ENCODE peak calls at places on chromosomes 13 and 19, in ten cellular contexts. One of them, this sample, is unnamed.

GRCh38 chr19:40688987-40689338 is 1.5 kb downstream of the NUMBL start:
- DNase-seq in fibroblast of lung: no peak
- DNase-seq in neural progenitor cell: no peak
- DNase-seq in K562: no peak
- DNase-seq in H1: no peak
- DNase-seq in mammary epithelial cell: no peak
- DNase-seq in DND-41: no peak
- DNase-seq in PC-3: no peak
- DNase-seq in SK-N-MC: no peak
- DNase-seq in astrocyte: no peak
- DNase-seq in this sample: no peak

GRCh38 chr13:30832845-30833332 is 73.2 kb upstream of the MEDAG start:
- DNase-seq in fibroblast of lung: peak
- DNase-seq in neural progenitor cell: peak
- DNase-seq in K562: peak
- DNase-seq in H1: peak
- DNase-seq in mammary epithelial cell: peak
- DNase-seq in DND-41: no peak
- DNase-seq in PC-3: peak
- DNase-seq in SK-N-MC: no peak
- DNase-seq in astrocyte: peak
- DNase-seq in this sample: peak

GRCh38 chr19:4054471-4055208 is 12.1 kb downstream of the ZBTB7A start:
- DNase-seq in fibroblast of lung: no peak
- DNase-seq in neural progenitor cell: no peak
- DNase-seq in K562: no peak
- DNase-seq in H1: no peak
- DNase-seq in mammary epithelial cell: no peak
- DNase-seq in DND-41: no peak
- DNase-seq in PC-3: no peak
- DNase-seq in SK-N-MC: no peak
- DNase-seq in astrocyte: no peak
- DNase-seq in this sample: peak

GRCh38 chr13:76976488-76976887 is 15.4 kb upstream of the CLN5 start:
- DNase-seq in fibroblast of lung: peak
- DNase-seq in neural progenitor cell: no peak
- DNase-seq in K562: no peak
- DNase-seq in H1: no peak
- DNase-seq in mammary epithelial cell: peak
- DNase-seq in DND-41: no peak
- DNase-seq in PC-3: no peak
- DNase-seq in SK-N-MC: peak
- DNase-seq in astrocyte: peak
- DNase-seq in this sample: no peak

GRCh38 chr19:19463348-19464117 is 51.8 kb downstream of the TSSK6 start:
- DNase-seq in fibroblast of lung: peak
- DNase-seq in neural progenitor cell: no peak
- DNase-seq in K562: no peak
- DNase-seq in H1: no peak
- DNase-seq in mammary epithelial cell: no peak
- DNase-seq in DND-41: no peak
- DNase-seq in PC-3: no peak
- DNase-seq in SK-N-MC: no peak
- DNase-seq in astrocyte: peak
- DNase-seq in this sample: peak

GRCh38 chr13:31352467-31352866 is 152.7 kb downstream of the B3GLCT start:
- DNase-seq in fibroblast of lung: no peak
- DNase-seq in neural progenitor cell: no peak
- DNase-seq in K562: no peak
- DNase-seq in H1: no peak
- DNase-seq in mammary epithelial cell: no peak
- DNase-seq in DND-41: no peak
- DNase-seq in PC-3: no peak
- DNase-seq in SK-N-MC: no peak
- DNase-seq in astrocyte: no peak
- DNase-seq in this sample: peak

GRCh38 chr13:40764587-40765403 is 6.2 kb downstream of the MRPS31 start:
- DNase-seq in fibroblast of lung: peak
- DNase-seq in neural progenitor cell: no peak
- DNase-seq in K562: no peak
- DNase-seq in H1: no peak
- DNase-seq in mammary epithelial cell: peak
- DNase-seq in DND-41: peak
- DNase-seq in PC-3: no peak
- DNase-seq in SK-N-MC: no peak
- DNase-seq in astrocyte: peak
- DNase-seq in this sample: peak

GRCh38 chr13:51524846-51525566 is 59.3 kb upstream of the WDFY2 start:
- DNase-seq in fibroblast of lung: peak
- DNase-seq in neural progenitor cell: no peak
- DNase-seq in K562: no peak
- DNase-seq in H1: no peak
- DNase-seq in mammary epithelial cell: no peak
- DNase-seq in DND-41: no peak
- DNase-seq in PC-3: no peak
- DNase-seq in SK-N-MC: no peak
- DNase-seq in astrocyte: peak
- DNase-seq in this sample: peak

GRCh38 chr19:38667552-38668205 is 20.2 kb downstream of the ACTN4 start:
- DNase-seq in fibroblast of lung: peak
- DNase-seq in neural progenitor cell: no peak
- DNase-seq in K562: no peak
- DNase-seq in H1: no peak
- DNase-seq in mammary epithelial cell: no peak
- DNase-seq in DND-41: no peak
- DNase-seq in PC-3: peak
- DNase-seq in SK-N-MC: no peak
- DNase-seq in astrocyte: peak
- DNase-seq in this sample: peak

GRCh38 chr13:29929062-29929847 is 78.8 kb upstream of the UBL3 start:
- DNase-seq in fibroblast of lung: no peak
- DNase-seq in neural progenitor cell: no peak
- DNase-seq in K562: no peak
- DNase-seq in H1: no peak
- DNase-seq in mammary epithelial cell: no peak
- DNase-seq in DND-41: no peak
- DNase-seq in PC-3: no peak
- DNase-seq in SK-N-MC: no peak
- DNase-seq in astrocyte: no peak
- DNase-seq in this sample: no peak

GRCh38 chr13:93217701-93218100 is 8.9 kb upstream of the GPC6 start:
- DNase-seq in fibroblast of lung: peak
- DNase-seq in neural progenitor cell: no peak
- DNase-seq in K562: no peak
- DNase-seq in H1: no peak
- DNase-seq in mammary epithelial cell: peak
- DNase-seq in DND-41: no peak
- DNase-seq in PC-3: no peak
- DNase-seq in SK-N-MC: no peak
- DNase-seq in astrocyte: peak
- DNase-seq in this sample: peak

GRCh38 chr13:74487091-74487722 is 353.0 kb upstream of the KLF12 start:
- DNase-seq in fibroblast of lung: no peak
- DNase-seq in neural progenitor cell: no peak
- DNase-seq in K562: no peak
- DNase-seq in H1: no peak
- DNase-seq in mammary epithelial cell: no peak
- DNase-seq in DND-41: no peak
- DNase-seq in PC-3: no peak
- DNase-seq in SK-N-MC: no peak
- DNase-seq in astrocyte: no peak
- DNase-seq in this sample: no peak

GRCh38 chr19:10450191-10450852 is 30.0 kb downstream of the PDE4A start:
- DNase-seq in fibroblast of lung: no peak
- DNase-seq in neural progenitor cell: no peak
- DNase-seq in K562: no peak
- DNase-seq in H1: no peak
- DNase-seq in mammary epithelial cell: no peak
- DNase-seq in DND-41: no peak
- DNase-seq in PC-3: no peak
- DNase-seq in SK-N-MC: no peak
- DNase-seq in astrocyte: no peak
- DNase-seq in this sample: no peak

GRCh38 chr19:58328999-58329398 is 2.2 kb downstream of the ZSCAN22 start:
- DNase-seq in fibroblast of lung: no peak
- DNase-seq in neural progenitor cell: peak
- DNase-seq in K562: peak
- DNase-seq in H1: peak
- DNase-seq in mammary epithelial cell: no peak
- DNase-seq in DND-41: peak
- DNase-seq in PC-3: peak
- DNase-seq in SK-N-MC: no peak
- DNase-seq in astrocyte: no peak
- DNase-seq in this sample: no peak
- H3K9ac ChIP-seq in fibroblast of lung: no peak
- H3K9ac ChIP-seq in neural progenitor cell: no peak
- H3K9ac ChIP-seq in K562: no peak
- H3K9ac ChIP-seq in H1: no peak
- H3K9ac ChIP-seq in mammary epithelial cell: no peak
- H3K9ac ChIP-seq in DND-41: no peak
- H3K9ac ChIP-seq in PC-3: no peak
- H3K9ac ChIP-seq in SK-N-MC: no peak
- H3K9ac ChIP-seq in astrocyte: no peak
- H3K9ac ChIP-seq in this sample: no peak

GRCh38 chr13:95552539-95553270 is at the start of gene CLDN10:
- DNase-seq in fibroblast of lung: no peak
- DNase-seq in neural progenitor cell: peak
- DNase-seq in K562: no peak
- DNase-seq in H1: peak
- DNase-seq in mammary epithelial cell: no peak
- DNase-seq in DND-41: no peak
- DNase-seq in PC-3: no peak
- DNase-seq in SK-N-MC: no peak
- DNase-seq in astrocyte: no peak
- DNase-seq in this sample: no peak
- TF ChIP-seq EZH2 in fibroblast of lung: peak
- TF ChIP-seq EZH2 in neural progenitor cell: no peak
- TF ChIP-seq EZH2 in K562: no peak
- TF ChIP-seq EZH2 in H1: no peak
- TF ChIP-seq EZH2 in mammary epithelial cell: peak
- TF ChIP-seq EZH2 in DND-41: no peak
- TF ChIP-seq EZH2 in PC-3: no peak
- TF ChIP-seq EZH2 in SK-N-MC: no peak
- TF ChIP-seq EZH2 in astrocyte: peak
- TF ChIP-seq EZH2 in this sample: peak

DNA sequence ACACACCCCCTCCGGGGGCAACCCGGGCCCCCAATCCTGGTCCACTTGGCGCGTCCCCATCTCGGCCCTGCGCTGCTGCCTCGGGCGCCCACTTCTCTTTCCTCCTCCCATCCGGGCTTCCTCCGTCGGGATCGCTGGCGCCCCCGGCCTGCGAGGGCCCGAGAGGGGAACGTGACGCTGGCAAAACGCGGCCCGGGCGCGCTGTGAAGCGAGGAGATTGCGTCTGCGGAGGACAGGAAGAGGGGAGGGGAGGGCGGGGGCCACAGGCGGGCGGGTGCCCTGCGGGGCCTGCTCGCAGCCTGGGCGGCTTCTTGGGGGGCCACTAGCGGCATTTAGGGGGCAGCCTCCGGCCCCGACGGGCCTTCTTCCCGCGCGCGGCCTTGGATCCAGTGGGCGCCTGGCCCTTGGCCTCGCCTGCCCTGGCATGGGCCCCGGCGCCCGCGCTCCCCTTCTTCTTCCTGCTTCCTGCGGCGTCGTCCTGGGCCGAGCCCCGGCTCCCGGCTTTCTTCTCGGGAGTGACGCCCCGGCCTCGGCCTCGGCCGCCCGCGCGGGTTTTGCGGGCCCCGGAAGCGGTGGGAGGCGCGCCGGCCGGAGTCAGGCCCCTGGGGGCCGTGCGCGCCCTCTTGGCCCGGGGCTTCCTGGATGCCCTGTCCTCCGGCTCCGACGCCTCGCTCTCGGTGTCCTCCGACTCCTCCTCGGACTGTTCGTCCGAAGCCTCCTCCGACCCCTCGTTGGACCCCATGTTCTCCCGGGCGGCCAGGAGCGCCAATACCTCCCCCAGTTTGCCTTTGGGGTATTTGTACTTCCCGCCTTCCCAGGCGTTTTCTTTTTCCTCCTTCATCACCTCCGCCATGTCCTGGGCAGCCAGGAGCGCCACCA is 2.2 kb downstream of the PNMA8B start:
- DNase-seq in fibroblast of lung: no peak
- DNase-seq in neural progenitor cell: peak
- DNase-seq in K562: no peak
- DNase-seq in H1: no peak
- DNase-seq in mammary epithelial cell: no peak
- DNase-seq in DND-41: no peak
- DNase-seq in PC-3: no peak
- DNase-seq in SK-N-MC: no peak
- DNase-seq in astrocyte: no peak
- DNase-seq in this sample: peak
- H3K9ac ChIP-seq in fibroblast of lung: peak
- H3K9ac ChIP-seq in neural progenitor cell: no peak
- H3K9ac ChIP-seq in K562: no peak
- H3K9ac ChIP-seq in H1: no peak
- H3K9ac ChIP-seq in mammary epithelial cell: no peak
- H3K9ac ChIP-seq in DND-41: no peak
- H3K9ac ChIP-seq in PC-3: no peak
- H3K9ac ChIP-seq in SK-N-MC: no peak
- H3K9ac ChIP-seq in astrocyte: no peak
- H3K9ac ChIP-seq in this sample: peak

DNA sequence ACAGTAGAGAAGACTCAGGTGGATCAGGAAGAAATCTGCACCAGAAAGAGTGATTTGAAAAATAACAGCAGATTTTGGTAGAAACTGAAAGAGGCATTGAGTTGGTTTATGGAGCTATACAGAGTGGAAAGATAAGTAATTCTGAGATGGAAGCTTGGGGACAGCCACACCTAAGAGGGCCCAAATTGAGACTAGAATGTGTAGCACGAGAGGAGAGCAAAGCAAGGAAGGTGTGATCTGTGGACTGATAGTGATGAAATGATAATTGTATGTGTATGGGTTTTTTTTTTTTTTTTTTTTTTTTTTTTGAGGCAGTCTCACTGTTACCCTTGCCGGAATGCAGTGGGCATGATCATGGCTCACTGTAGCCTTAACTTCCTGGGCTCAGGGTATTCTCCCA is 16.3 kb downstream of the SAE1 start:
- DNase-seq in fibroblast of lung: no peak
- DNase-seq in neural progenitor cell: no peak
- DNase-seq in K562: no peak
- DNase-seq in H1: no peak
- DNase-seq in mammary epithelial cell: no peak
- DNase-seq in DND-41: no peak
- DNase-seq in PC-3: no peak
- DNase-seq in SK-N-MC: no peak
- DNase-seq in astrocyte: no peak
- DNase-seq in this sample: no peak
- TF ChIP-seq EZH2 in fibroblast of lung: no peak
- TF ChIP-seq EZH2 in neural progenitor cell: no peak
- TF ChIP-seq EZH2 in K562: no peak
- TF ChIP-seq EZH2 in H1: no peak
- TF ChIP-seq EZH2 in mammary epithelial cell: no peak
- TF ChIP-seq EZH2 in DND-41: no peak
- TF ChIP-seq EZH2 in PC-3: no peak
- TF ChIP-seq EZH2 in SK-N-MC: no peak
- TF ChIP-seq EZH2 in astrocyte: no peak
- TF ChIP-seq EZH2 in this sample: no peak

This sample was measured in GM23248.